ENCODE peak calls at places on chromosome 1, in four cellular contexts. B is HTR-8/SVneo, U is non-pigmented ciliary epithelial cell, N is left lung. R is an unnamed sample.

GRCh38 chr1:96416111-96416595 is 305.4 kb upstream of the PTBP2 start:
- DNase-seq in B (peak; percentile 51), U (peak; percentile 95), N (no peak), R (peak; percentile 97)

GRCh38 chr1:25519624-25520023 is 23.8 kb upstream of the LDLRAP1 start:
- DNase-seq in U (peak; percentile 81), B (no peak), N (no peak), R (peak; percentile 95)

GRCh38 chr1:215923129-215923824 is 356.2 kb downstream of the KCTD3 start:
- DNase-seq in B (no peak), N (no peak), U (peak; percentile 5), R (no peak)

GRCh38 chr1:204295666-204296065 is 64.1 kb downstream of the PLEKHA6 start:
- DNase-seq in U (no peak), B (no peak), N (no peak), R (peak; percentile 45)

GRCh38 chr1:155208656-155209372 is at the start of gene MTX1:
- DNase-seq in B (peak; percentile 75), N (peak; percentile 96), U (no peak), R (peak; percentile 94)

GRCh38 chr1:88648706-88649105 is 35.4 kb upstream of the PKN2 start:
- DNase-seq in B (no peak), N (no peak), U (no peak), R (no peak)

GRCh38 chr1:28173151-28173979 is 3.1 kb downstream of the PTAFR start:
- DNase-seq in N (no peak), U (no peak), B (no peak), R (peak; percentile 17)

GRCh38 chr1:232630047-232630893 is at the start of gene SIPA1L2:
- DNase-seq in U (peak; percentile 23), N (peak; percentile 98), B (peak; percentile 99), R (peak; percentile 95)

GRCh38 chr1:153968000-153968363 is 280 bp downstream of the CREB3L4 start:
- DNase-seq in N (no peak), U (no peak), B (no peak), R (peak; percentile 47)

R was measured in GM23248.